ENCODE peak calls at places on chromosomes 5 and 9, in eight cellular contexts. One of them, this sample, is unnamed.

GRCh38 chr5:76114192-76114795 is 31.1 kb downstream of the SV2C start:
- ATAC-seq in RWPE2: no peak
- ATAC-seq in stimulated activated naive CD8-positive, alpha-beta T cell treated with anti-CD3 and anti-CD28 coated beads, Interleukin-15, Interleukin-2, amounts not matched to agents 100 U/mL and 50 U/mL, for 24 hours: no peak
- ATAC-seq in activated naive CD4-positive, alpha-beta T cell treated with anti-CD3 and anti-CD28 coated beads, Interleukin-2, amount 50 U/mL, for 72 hours: no peak
- ATAC-seq in T-helper 17 cell: no peak
- ATAC-seq in left cardiac atrium: no peak
- ATAC-seq in activated CD8-positive, alpha-beta T cell treated with anti-CD3 and anti-CD28 coated beads, Interleukin-2, amount 10 ng/mL, durations not matched to agents 7 days and 5 days: no peak
- ATAC-seq in upper lobe of right lung: peak
- ATAC-seq in this sample: no peak

GRCh38 chr9:95138474-95138873 is 179.0 kb downstream of the FANCC start:
- ATAC-seq in RWPE2: peak
- ATAC-seq in stimulated activated naive CD8-positive, alpha-beta T cell treated with anti-CD3 and anti-CD28 coated beads, Interleukin-15, Interleukin-2, amounts not matched to agents 100 U/mL and 50 U/mL, for 24 hours: no peak
- ATAC-seq in activated naive CD4-positive, alpha-beta T cell treated with anti-CD3 and anti-CD28 coated beads, Interleukin-2, amount 50 U/mL, for 72 hours: no peak
- ATAC-seq in T-helper 17 cell: no peak
- ATAC-seq in left cardiac atrium: no peak
- ATAC-seq in activated CD8-positive, alpha-beta T cell treated with anti-CD3 and anti-CD28 coated beads, Interleukin-2, amount 10 ng/mL, durations not matched to agents 7 days and 5 days: no peak
- ATAC-seq in upper lobe of right lung: no peak
- ATAC-seq in this sample: peak

GRCh38 chr9:37938121-37938906 is 34.4 kb upstream of the SLC25A51 start:
- ATAC-seq in RWPE2: peak
- ATAC-seq in stimulated activated naive CD8-positive, alpha-beta T cell treated with anti-CD3 and anti-CD28 coated beads, Interleukin-15, Interleukin-2, amounts not matched to agents 100 U/mL and 50 U/mL, for 24 hours: no peak
- ATAC-seq in activated naive CD4-positive, alpha-beta T cell treated with anti-CD3 and anti-CD28 coated beads, Interleukin-2, amount 50 U/mL, for 72 hours: no peak
- ATAC-seq in T-helper 17 cell: no peak
- ATAC-seq in left cardiac atrium: peak
- ATAC-seq in activated CD8-positive, alpha-beta T cell treated with anti-CD3 and anti-CD28 coated beads, Interleukin-2, amount 10 ng/mL, durations not matched to agents 7 days and 5 days: no peak
- ATAC-seq in upper lobe of right lung: no peak
- ATAC-seq in this sample: peak

GRCh38 chr5:161149078-161149477 is 297.1 kb upstream of the ATP10B start:
- ATAC-seq in RWPE2: no peak
- ATAC-seq in stimulated activated naive CD8-positive, alpha-beta T cell treated with anti-CD3 and anti-CD28 coated beads, Interleukin-15, Interleukin-2, amounts not matched to agents 100 U/mL and 50 U/mL, for 24 hours: no peak
- ATAC-seq in activated naive CD4-positive, alpha-beta T cell treated with anti-CD3 and anti-CD28 coated beads, Interleukin-2, amount 50 U/mL, for 72 hours: no peak
- ATAC-seq in T-helper 17 cell: no peak
- ATAC-seq in left cardiac atrium: no peak
- ATAC-seq in activated CD8-positive, alpha-beta T cell treated with anti-CD3 and anti-CD28 coated beads, Interleukin-2, amount 10 ng/mL, durations not matched to agents 7 days and 5 days: no peak
- ATAC-seq in upper lobe of right lung: no peak
- ATAC-seq in this sample: no peak

GRCh38 chr9:121949364-121949763 is 143.7 kb downstream of the TTLL11 start:
- ATAC-seq in RWPE2: no peak
- ATAC-seq in stimulated activated naive CD8-positive, alpha-beta T cell treated with anti-CD3 and anti-CD28 coated beads, Interleukin-15, Interleukin-2, amounts not matched to agents 100 U/mL and 50 U/mL, for 24 hours: no peak
- ATAC-seq in activated naive CD4-positive, alpha-beta T cell treated with anti-CD3 and anti-CD28 coated beads, Interleukin-2, amount 50 U/mL, for 72 hours: peak
- ATAC-seq in T-helper 17 cell: no peak
- ATAC-seq in left cardiac atrium: no peak
- ATAC-seq in activated CD8-positive, alpha-beta T cell treated with anti-CD3 and anti-CD28 coated beads, Interleukin-2, amount 10 ng/mL, durations not matched to agents 7 days and 5 days: no peak
- ATAC-seq in upper lobe of right lung: no peak
- ATAC-seq in this sample: peak

GRCh38 chr5:61479850-61480614 is 148.0 kb downstream of the ZSWIM6 start:
- ATAC-seq in RWPE2: no peak
- ATAC-seq in stimulated activated naive CD8-positive, alpha-beta T cell treated with anti-CD3 and anti-CD28 coated beads, Interleukin-15, Interleukin-2, amounts not matched to agents 100 U/mL and 50 U/mL, for 24 hours: no peak
- ATAC-seq in activated naive CD4-positive, alpha-beta T cell treated with anti-CD3 and anti-CD28 coated beads, Interleukin-2, amount 50 U/mL, for 72 hours: no peak
- ATAC-seq in T-helper 17 cell: no peak
- ATAC-seq in left cardiac atrium: no peak
- ATAC-seq in activated CD8-positive, alpha-beta T cell treated with anti-CD3 and anti-CD28 coated beads, Interleukin-2, amount 10 ng/mL, durations not matched to agents 7 days and 5 days: no peak
- ATAC-seq in upper lobe of right lung: no peak
- ATAC-seq in this sample: no peak

GRCh38 chr5:66828551-66829421 is 232.6 kb downstream of the MAST4 start:
- ATAC-seq in RWPE2: peak
- ATAC-seq in stimulated activated naive CD8-positive, alpha-beta T cell treated with anti-CD3 and anti-CD28 coated beads, Interleukin-15, Interleukin-2, amounts not matched to agents 100 U/mL and 50 U/mL, for 24 hours: peak
- ATAC-seq in activated naive CD4-positive, alpha-beta T cell treated with anti-CD3 and anti-CD28 coated beads, Interleukin-2, amount 50 U/mL, for 72 hours: peak
- ATAC-seq in T-helper 17 cell: peak
- ATAC-seq in left cardiac atrium: peak
- ATAC-seq in activated CD8-positive, alpha-beta T cell treated with anti-CD3 and anti-CD28 coated beads, Interleukin-2, amount 10 ng/mL, durations not matched to agents 7 days and 5 days: peak
- ATAC-seq in upper lobe of right lung: peak
- ATAC-seq in this sample: peak

GRCh38 chr5:68725905-68726683 is 367.7 kb upstream of the SLC30A5 start:
- ATAC-seq in RWPE2: no peak
- ATAC-seq in stimulated activated naive CD8-positive, alpha-beta T cell treated with anti-CD3 and anti-CD28 coated beads, Interleukin-15, Interleukin-2, amounts not matched to agents 100 U/mL and 50 U/mL, for 24 hours: no peak
- ATAC-seq in activated naive CD4-positive, alpha-beta T cell treated with anti-CD3 and anti-CD28 coated beads, Interleukin-2, amount 50 U/mL, for 72 hours: no peak
- ATAC-seq in T-helper 17 cell: no peak
- ATAC-seq in left cardiac atrium: peak
- ATAC-seq in activated CD8-positive, alpha-beta T cell treated with anti-CD3 and anti-CD28 coated beads, Interleukin-2, amount 10 ng/mL, durations not matched to agents 7 days and 5 days: no peak
- ATAC-seq in upper lobe of right lung: no peak
- ATAC-seq in this sample: no peak

GRCh38 chr9:6955251-6955921 is 197.6 kb downstream of the KDM4C start:
- ATAC-seq in RWPE2: peak
- ATAC-seq in stimulated activated naive CD8-positive, alpha-beta T cell treated with anti-CD3 and anti-CD28 coated beads, Interleukin-15, Interleukin-2, amounts not matched to agents 100 U/mL and 50 U/mL, for 24 hours: peak
- ATAC-seq in activated naive CD4-positive, alpha-beta T cell treated with anti-CD3 and anti-CD28 coated beads, Interleukin-2, amount 50 U/mL, for 72 hours: peak
- ATAC-seq in T-helper 17 cell: no peak
- ATAC-seq in left cardiac atrium: peak
- ATAC-seq in activated CD8-positive, alpha-beta T cell treated with anti-CD3 and anti-CD28 coated beads, Interleukin-2, amount 10 ng/mL, durations not matched to agents 7 days and 5 days: no peak
- ATAC-seq in upper lobe of right lung: no peak
- ATAC-seq in this sample: no peak

GRCh38 chr5:113240032-113240431 is 194.8 kb downstream of the TSSK1B start:
- ATAC-seq in RWPE2: no peak
- ATAC-seq in stimulated activated naive CD8-positive, alpha-beta T cell treated with anti-CD3 and anti-CD28 coated beads, Interleukin-15, Interleukin-2, amounts not matched to agents 100 U/mL and 50 U/mL, for 24 hours: no peak
- ATAC-seq in activated naive CD4-positive, alpha-beta T cell treated with anti-CD3 and anti-CD28 coated beads, Interleukin-2, amount 50 U/mL, for 72 hours: no peak
- ATAC-seq in T-helper 17 cell: no peak
- ATAC-seq in left cardiac atrium: no peak
- ATAC-seq in activated CD8-positive, alpha-beta T cell treated with anti-CD3 and anti-CD28 coated beads, Interleukin-2, amount 10 ng/mL, durations not matched to agents 7 days and 5 days: no peak
- ATAC-seq in upper lobe of right lung: no peak
- ATAC-seq in this sample: no peak